ENCODE peak calls at places on chromosomes 11 and 22, in seven cellular contexts. One of them, this sample, is unnamed.

GRCh38 chr22:31093090-31093850 is 12.2 kb downstream of the SMTN start:
- DNase-seq in HCT116: no peak
- DNase-seq in H1: no peak
- DNase-seq in GM12878: no peak
- DNase-seq in HepG2: no peak
- DNase-seq in SK-N-SH: peak
- DNase-seq in K562: no peak
- DNase-seq in this sample: peak

GRCh38 chr11:20020198-20020597 is 140.1 kb downstream of the DBX1 start:
- DNase-seq in HCT116: no peak
- DNase-seq in H1: no peak
- DNase-seq in GM12878: no peak
- DNase-seq in HepG2: peak
- DNase-seq in SK-N-SH: no peak
- DNase-seq in K562: no peak
- DNase-seq in this sample: no peak

GRCh38 chr22:28801845-28802594 is 1.7 kb upstream of the XBP1 start:
- DNase-seq in HCT116: no peak
- DNase-seq in H1: no peak
- DNase-seq in GM12878: no peak
- DNase-seq in HepG2: peak
- DNase-seq in SK-N-SH: no peak
- DNase-seq in K562: peak
- DNase-seq in this sample: no peak

GRCh38 chr22:28112548-28113043 is 193.5 kb upstream of the PITPNB start:
- DNase-seq in HCT116: peak
- DNase-seq in H1: no peak
- DNase-seq in GM12878: no peak
- DNase-seq in HepG2: peak
- DNase-seq in SK-N-SH: peak
- DNase-seq in K562: peak
- DNase-seq in this sample: peak

GRCh38 chr22:49492308-49492707 is 335.4 kb downstream of the BRD1 start:
- DNase-seq in HCT116: no peak
- DNase-seq in H1: no peak
- DNase-seq in GM12878: no peak
- DNase-seq in HepG2: no peak
- DNase-seq in SK-N-SH: no peak
- DNase-seq in K562: no peak
- DNase-seq in this sample: no peak

GRCh38 chr11:72782081-72782920 is 11.5 kb downstream of the STARD10 start:
- DNase-seq in HCT116: no peak
- DNase-seq in H1: no peak
- DNase-seq in GM12878: no peak
- DNase-seq in HepG2: peak
- DNase-seq in SK-N-SH: peak
- DNase-seq in K562: no peak
- DNase-seq in this sample: peak

GRCh38 chr11:28512143-28512756 is 404.1 kb downstream of the METTL15 start:
- DNase-seq in HCT116: no peak
- DNase-seq in H1: no peak
- DNase-seq in GM12878: no peak
- DNase-seq in HepG2: no peak
- DNase-seq in SK-N-SH: no peak
- DNase-seq in K562: no peak
- DNase-seq in this sample: no peak

GRCh38 chr11:70578371-70578770 is 180.0 kb downstream of the CTTN start:
- DNase-seq in HCT116: no peak
- DNase-seq in H1: no peak
- DNase-seq in GM12878: no peak
- DNase-seq in HepG2: no peak
- DNase-seq in SK-N-SH: no peak
- DNase-seq in K562: no peak
- DNase-seq in this sample: no peak

GRCh38 chr11:40337118-40337517 is 1122.3 kb downstream of the LRRC4C start:
- DNase-seq in HCT116: no peak
- DNase-seq in H1: no peak
- DNase-seq in GM12878: no peak
- DNase-seq in HepG2: no peak
- DNase-seq in SK-N-SH: no peak
- DNase-seq in K562: no peak
- DNase-seq in this sample: no peak

GRCh38 chr22:37931893-37932389 is 21.5 kb downstream of the C22orf23 start:
- DNase-seq in HCT116: no peak
- DNase-seq in H1: no peak
- DNase-seq in GM12878: no peak
- DNase-seq in HepG2: no peak
- DNase-seq in SK-N-SH: no peak
- DNase-seq in K562: no peak
- DNase-seq in this sample: no peak

GRCh38 chr11:131154329-131154728 is 216.1 kb upstream of the NTM start:
- DNase-seq in HCT116: no peak
- DNase-seq in H1: no peak
- DNase-seq in GM12878: no peak
- DNase-seq in HepG2: no peak
- DNase-seq in SK-N-SH: no peak
- DNase-seq in K562: no peak
- DNase-seq in this sample: no peak

GRCh38 chr22:35424761-35425160 is 24.8 kb downstream of the MCM5 start:
- DNase-seq in HCT116: no peak
- DNase-seq in H1: no peak
- DNase-seq in GM12878: no peak
- DNase-seq in HepG2: no peak
- DNase-seq in SK-N-SH: no peak
- DNase-seq in K562: no peak
- DNase-seq in this sample: no peak

DNA sequence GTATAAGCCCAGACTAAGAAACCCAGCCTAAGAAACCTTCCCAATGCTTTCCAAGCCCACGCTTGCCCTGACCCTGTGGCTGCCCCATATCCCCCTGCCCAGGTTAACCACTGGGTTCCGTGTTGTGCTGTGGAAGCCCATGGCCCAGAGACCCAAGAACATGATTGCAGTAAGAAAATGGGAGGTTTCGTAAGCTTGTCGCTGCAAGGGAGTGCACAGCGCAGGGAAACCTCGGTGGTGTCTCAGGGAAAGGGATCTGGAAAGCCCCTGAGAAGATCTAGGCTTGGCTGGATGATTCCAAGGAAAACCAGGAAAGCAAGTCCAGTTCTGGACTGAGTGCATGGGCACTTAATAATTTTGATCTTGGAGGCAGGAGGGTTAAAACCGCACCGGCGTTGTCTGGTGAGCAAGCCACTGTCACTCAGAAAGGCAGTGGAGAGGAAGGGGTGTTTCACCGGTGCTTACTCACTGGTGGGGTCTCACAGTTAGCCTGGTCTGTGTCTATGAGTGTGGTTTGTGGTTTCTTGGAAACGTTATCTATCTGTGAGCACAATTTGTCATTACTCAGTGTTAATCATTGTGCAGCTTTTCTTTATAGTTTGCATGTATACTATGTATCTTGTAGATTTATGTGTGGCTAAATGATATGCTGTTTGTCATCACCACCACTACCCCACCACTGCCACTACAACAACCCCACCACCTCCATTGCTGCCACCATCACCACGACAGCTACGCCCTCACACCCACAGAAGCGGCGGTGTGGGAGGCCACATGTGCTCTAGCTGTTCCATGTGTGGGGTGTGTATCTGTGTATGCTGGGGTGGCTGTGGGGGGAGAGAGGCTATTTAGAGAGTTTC is 53.3 kb upstream of the PRDM11 start:
- DNase-seq in HCT116: no peak
- DNase-seq in H1: no peak
- DNase-seq in GM12878: no peak
- DNase-seq in HepG2: no peak
- DNase-seq in SK-N-SH: no peak
- DNase-seq in K562: no peak
- DNase-seq in this sample: no peak
- TF ChIP-seq JUND in HCT116: no peak
- TF ChIP-seq JUND in H1: no peak
- TF ChIP-seq JUND in GM12878: no peak
- TF ChIP-seq JUND in HepG2: no peak
- TF ChIP-seq JUND in SK-N-SH: peak
- TF ChIP-seq JUND in K562: no peak
- TF ChIP-seq JUND in this sample: no peak

GRCh38 chr22:19843107-19843856 is 11.4 kb downstream of the GNB1L start:
- DNase-seq in HCT116: no peak
- DNase-seq in H1: no peak
- DNase-seq in GM12878: no peak
- DNase-seq in HepG2: no peak
- DNase-seq in SK-N-SH: no peak
- DNase-seq in K562: peak
- DNase-seq in this sample: no peak

GRCh38 chr22:19840955-19841640 is 13.6 kb downstream of the GNB1L start:
- DNase-seq in HCT116: no peak
- DNase-seq in H1: no peak
- DNase-seq in GM12878: no peak
- DNase-seq in HepG2: peak
- DNase-seq in SK-N-SH: no peak
- DNase-seq in K562: no peak
- DNase-seq in this sample: no peak

GRCh38 chr22:19843857-19844422 is 10.7 kb downstream of the GNB1L start:
- DNase-seq in HCT116: no peak
- DNase-seq in H1: no peak
- DNase-seq in GM12878: no peak
- DNase-seq in HepG2: no peak
- DNase-seq in SK-N-SH: no peak
- DNase-seq in K562: peak
- DNase-seq in this sample: no peak

GRCh38 chr22:19841641-19842385 is 12.9 kb downstream of the GNB1L start:
- DNase-seq in HCT116: no peak
- DNase-seq in H1: no peak
- DNase-seq in GM12878: no peak
- DNase-seq in HepG2: no peak
- DNase-seq in SK-N-SH: no peak
- DNase-seq in K562: peak
- DNase-seq in this sample: no peak

DNA sequence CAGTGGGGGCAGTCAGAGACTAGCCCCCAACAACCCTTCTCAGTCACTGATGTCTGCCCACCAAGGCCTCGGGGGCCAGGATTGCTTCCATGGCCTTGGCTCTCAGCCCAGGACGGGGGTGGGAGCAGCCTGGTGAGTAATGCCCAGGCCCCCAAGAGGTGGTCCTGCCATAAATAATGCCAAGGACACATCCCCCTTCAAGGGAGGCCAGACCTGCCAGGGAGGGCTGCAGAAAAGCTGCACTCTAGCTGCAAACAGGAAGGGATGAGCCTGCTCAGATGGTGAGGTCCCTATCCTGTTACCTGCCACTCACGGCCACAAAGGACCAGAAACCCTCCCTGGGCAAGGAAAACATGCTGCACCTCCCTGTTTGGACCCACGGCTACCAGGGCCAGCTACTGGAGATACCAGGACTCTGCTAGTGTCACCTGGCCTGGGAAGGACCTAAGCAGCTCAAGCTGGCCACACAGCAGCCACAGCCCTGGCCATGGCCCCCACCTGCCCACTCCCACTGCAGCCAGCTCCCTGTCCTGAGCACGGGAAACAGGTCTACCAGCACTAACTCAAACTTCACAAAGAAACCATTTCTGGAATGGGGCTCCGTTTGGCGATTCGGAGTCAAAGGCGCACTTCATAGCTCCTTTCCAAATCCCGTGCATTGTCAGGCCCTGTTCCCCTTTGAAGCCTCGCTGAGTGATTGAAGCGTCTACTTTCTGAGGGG is 12.1 kb downstream of the GNB1L start:
- DNase-seq in HCT116: no peak
- DNase-seq in H1: no peak
- DNase-seq in GM12878: no peak
- DNase-seq in HepG2: no peak
- DNase-seq in SK-N-SH: peak
- DNase-seq in K562: peak
- DNase-seq in this sample: no peak
- TF ChIP-seq JUND in HCT116: no peak
- TF ChIP-seq JUND in H1: no peak
- TF ChIP-seq JUND in GM12878: no peak
- TF ChIP-seq JUND in HepG2: no peak
- TF ChIP-seq JUND in SK-N-SH: no peak
- TF ChIP-seq JUND in K562: no peak
- TF ChIP-seq JUND in this sample: no peak

DNA sequence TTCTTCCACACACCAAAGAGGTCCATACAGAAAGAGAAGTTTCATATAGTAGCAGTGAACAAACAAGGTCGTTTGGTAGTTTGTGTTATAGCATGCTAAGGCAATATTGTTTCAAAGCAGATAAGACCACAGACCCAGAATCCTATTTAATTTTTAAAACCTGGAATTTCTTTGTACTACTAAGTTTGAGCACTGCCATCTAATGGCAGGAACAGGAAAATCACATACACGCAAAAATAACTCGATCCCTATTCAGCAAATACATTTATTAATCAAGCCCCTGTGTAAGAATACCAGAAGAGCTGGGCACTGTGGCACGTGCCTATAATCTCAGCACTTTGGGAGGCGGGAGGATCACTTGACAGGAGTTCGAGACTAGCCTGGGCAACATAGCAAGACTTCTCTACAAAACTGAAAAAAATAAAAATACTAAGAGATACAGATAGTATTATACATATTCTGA is 2.9 kb upstream of the BTBD10 start:
- DNase-seq in HCT116: peak
- DNase-seq in H1: no peak
- DNase-seq in GM12878: no peak
- DNase-seq in HepG2: peak
- DNase-seq in SK-N-SH: peak
- DNase-seq in K562: peak
- DNase-seq in this sample: peak
- TF ChIP-seq JUND in HCT116: no peak
- TF ChIP-seq JUND in H1: no peak
- TF ChIP-seq JUND in GM12878: no peak
- TF ChIP-seq JUND in HepG2: no peak
- TF ChIP-seq JUND in SK-N-SH: no peak
- TF ChIP-seq JUND in K562: no peak
- TF ChIP-seq JUND in this sample: no peak

GRCh38 chr11:33475999-33476398 is 218.8 kb downstream of the HIPK3 start:
- DNase-seq in HCT116: no peak
- DNase-seq in H1: no peak
- DNase-seq in GM12878: no peak
- DNase-seq in HepG2: peak
- DNase-seq in SK-N-SH: peak
- DNase-seq in K562: no peak
- DNase-seq in this sample: peak
- TF ChIP-seq JUND in HCT116: no peak
- TF ChIP-seq JUND in H1: no peak
- TF ChIP-seq JUND in GM12878: no peak
- TF ChIP-seq JUND in HepG2: no peak
- TF ChIP-seq JUND in SK-N-SH: no peak
- TF ChIP-seq JUND in K562: no peak
- TF ChIP-seq JUND in this sample: no peak

This sample was measured in T47D.